ENCODE peak calls at places on chromosomes 13 and 19, in five cellular contexts. T is mucosa of descending colon, Q is epithelial cell of esophagus, W is testis, C is right lobe of liver. N is an unnamed sample.
A peak's percentile ranks its signal among the peaks of the same experiment; 100 is the strongest.

GRCh38 chr13:111472559-111473460 is 152.4 kb downstream of the TEX29 start:
- DNase-seq in W (peak; percentile 6), T (no peak), C (no peak), Q (no peak), N (no peak)

GRCh38 chr19:12042893-12043292 is 7.4 kb upstream of the ZNF433 start:
- DNase-seq in W (no peak), Q (no peak), T (no peak), C (no peak), N (no peak)

GRCh38 chr13:27644302-27644701 is 22.6 kb downstream of the POLR1D start:
- DNase-seq in C (no peak), T (no peak), W (no peak), Q (peak; percentile 77), N (peak; percentile 85)

GRCh38 chr19:695350-695949 is at the start of gene PRSS57:
- DNase-seq in C (no peak), T (no peak), W (no peak), Q (no peak), N (no peak)

GRCh38 chr13:74687452-74688180 is 553.4 kb upstream of the KLF12 start:
- DNase-seq in Q (no peak), T (no peak), W (no peak), C (no peak), N (no peak)

GRCh38 chr19:52007805-52008557 is at the start of gene ZNF615:
- DNase-seq in C (peak; percentile 93), W (peak; percentile 96), Q (peak; percentile 87), T (peak; percentile 92), N (peak; percentile 57)

GRCh38 chr19:12156254-12157058 is at the start of gene ZNF625:
- DNase-seq in T (peak; percentile 87), Q (peak; percentile 88), C (peak; percentile 90), W (peak; percentile 95), N (peak; percentile 77)

GRCh38 chr13:114282143-114282685 is 813 bp downstream of the UPF3A start:
- DNase-seq in W (peak; percentile 47), Q (no peak), C (peak; percentile 64), T (peak; percentile 71), N (peak; percentile 60)

GRCh38 chr19:48271531-48272151 is 1.8 kb downstream of the ZNF114 start:
- DNase-seq in T (peak; percentile 59), C (no peak), Q (peak; percentile 58), W (peak; percentile 39), N (no peak)

GRCh38 chr19:40613669-40614594 is 12.8 kb downstream of the LTBP4 start:
- DNase-seq in C (peak; percentile 73), Q (peak; percentile 92), W (peak; percentile 85), T (peak; percentile 91), N (peak; percentile 73)

GRCh38 chr19:5967994-5968430 is 9.9 kb downstream of the RANBP3 start:
- DNase-seq in T (no peak), W (peak; percentile 85), C (no peak), Q (peak; percentile 85), N (peak; percentile 73)

GRCh38 chr13:35947315-35947714 is 183.9 kb downstream of the DCLK1 start:
- DNase-seq in C (no peak), W (no peak), T (no peak), Q (no peak), N (no peak)

GRCh38 chr19:42092350-42092749 is 16.4 kb downstream of the ZNF574 start:
- DNase-seq in W (no peak), Q (peak; percentile 54), C (no peak), T (no peak), N (no peak)

GRCh38 chr19:49691243-49692101 is 556 bp downstream of the CPT1C start:
- DNase-seq in T (no peak), Q (peak; percentile 45), W (peak; percentile 69), C (no peak), N (peak; percentile 11)

GRCh38 chr13:99812611-99813010 is 159.0 kb downstream of the ZIC5 start:
- DNase-seq in T (no peak), Q (peak; percentile 7), C (no peak), W (no peak), N (peak; percentile 3)

GRCh38 chr19:3950871-3951861 is 18.3 kb downstream of the NMRK2 start:
- DNase-seq in C (no peak), T (no peak), Q (no peak), W (peak; percentile 54), N (no peak)

GRCh38 chr19:632228-633067 is 889 bp downstream of the POLRMT start:
- DNase-seq in T (peak; percentile 78), C (no peak), W (peak; percentile 53), Q (peak; percentile 62), N (peak; percentile 24)

GRCh38 chr19:47381653-47382279 is 32.7 kb downstream of the DHX34 start:
- DNase-seq in T (peak; percentile 71), Q (no peak), C (peak; percentile 75), W (no peak), N (no peak)

GRCh38 chr19:34230833-34231232 is 23.5 kb upstream of the GARRE1 start:
- DNase-seq in C (no peak), Q (no peak), W (no peak), T (no peak), N (no peak)

GRCh38 chr19:35513975-35514809 is 743 bp upstream of the DMKN start:
- DNase-seq in T (no peak), C (no peak), Q (peak; percentile 48), W (no peak), N (peak; percentile 19)

GRCh38 chr19:37953125-37953524 is 46.1 kb downstream of the SIPA1L3 start:
- DNase-seq in Q (no peak), C (no peak), W (no peak), T (no peak), N (no peak)

DNA sequence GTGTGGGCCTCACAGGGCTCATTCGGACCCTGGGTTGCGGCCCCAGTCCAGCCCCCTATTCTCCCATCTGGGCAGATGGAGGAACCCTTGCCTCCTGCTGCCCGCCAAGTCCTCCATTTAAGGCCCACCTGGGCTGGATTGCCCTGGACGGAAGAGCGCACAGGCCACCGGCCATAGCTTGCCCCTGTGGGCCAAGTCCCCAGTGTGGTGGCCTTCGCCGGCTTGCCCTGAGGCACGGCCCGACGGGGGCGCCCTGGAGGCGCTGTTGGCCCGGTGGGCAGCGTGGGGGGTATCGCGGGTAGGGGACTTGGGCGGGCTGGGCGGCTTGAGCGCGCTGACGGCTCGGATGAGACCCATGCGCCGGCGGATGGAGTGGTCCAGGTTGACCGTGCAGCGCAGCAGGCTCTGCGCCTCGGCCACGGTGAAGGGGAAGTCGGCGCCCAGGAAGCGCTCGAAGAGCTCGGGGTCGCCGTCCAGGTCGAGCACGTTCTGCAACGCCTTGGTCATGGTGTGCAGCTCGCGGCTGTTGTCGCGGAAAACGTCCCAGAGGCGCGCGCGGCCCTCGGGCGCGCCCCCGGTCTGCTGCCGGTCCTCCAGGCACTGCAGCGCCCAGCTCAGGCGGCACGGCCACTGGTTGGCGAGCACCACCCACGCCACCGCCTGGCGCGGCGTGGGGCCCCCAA is 8.8 kb downstream of the NKPD1 start:
- DNase-seq in C (no peak), Q (no peak), T (no peak), W (no peak), N (no peak)
- H3K4me3 ChIP-seq in C (no peak overlapping the region), Q (no peak overlapping the region), T (no peak overlapping the region), W (peak overlapping the region; percentile 42), N (no peak overlapping the region)

DNA sequence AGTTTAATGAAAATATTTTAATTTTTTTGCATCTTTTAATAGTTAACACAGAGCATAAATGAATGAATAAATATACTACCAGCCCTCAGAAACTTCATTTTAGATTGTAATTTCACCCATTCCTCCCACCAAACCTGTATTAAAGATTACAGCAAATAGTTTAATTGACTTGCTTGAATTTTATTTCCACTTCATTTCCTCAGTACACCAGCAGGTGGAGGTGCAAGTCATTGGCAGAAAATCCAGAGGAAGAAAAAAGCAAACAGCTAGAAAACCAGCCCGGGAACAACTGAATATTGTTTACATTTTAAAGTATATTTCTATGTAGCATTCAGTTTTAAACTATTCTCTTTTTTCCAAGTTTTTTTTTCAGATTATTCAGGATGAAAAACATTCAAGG is 177.8 kb downstream of the OLFM4 start:
- DNase-seq in T (no peak), Q (peak; percentile 8), C (no peak), W (no peak), N (peak; percentile 8)
- TF ChIP-seq CTCF in T (no peak), Q (peak; percentile 43), C (peak; percentile 29), W (peak; percentile 50), N (peak; percentile 16)

GRCh38 chr13:107886118-107886517 is 329.2 kb downstream of the LIG4 start:
- DNase-seq in C (no peak), W (no peak), Q (no peak), T (no peak), N (no peak)

GRCh38 chr13:107884564-107884963 is 330.8 kb downstream of the LIG4 start:
- DNase-seq in T (no peak), C (no peak), W (no peak), Q (no peak), N (no peak)

GRCh38 chr13:107882708-107883560 is 332.4 kb downstream of the LIG4 start:
- DNase-seq in W (no peak), T (no peak), C (no peak), Q (no peak), N (no peak)

GRCh38 chr13:107881362-107881761 is 334.0 kb downstream of the LIG4 start:
- DNase-seq in Q (no peak), T (no peak), C (no peak), W (no peak), N (peak; percentile 21)

DNA sequence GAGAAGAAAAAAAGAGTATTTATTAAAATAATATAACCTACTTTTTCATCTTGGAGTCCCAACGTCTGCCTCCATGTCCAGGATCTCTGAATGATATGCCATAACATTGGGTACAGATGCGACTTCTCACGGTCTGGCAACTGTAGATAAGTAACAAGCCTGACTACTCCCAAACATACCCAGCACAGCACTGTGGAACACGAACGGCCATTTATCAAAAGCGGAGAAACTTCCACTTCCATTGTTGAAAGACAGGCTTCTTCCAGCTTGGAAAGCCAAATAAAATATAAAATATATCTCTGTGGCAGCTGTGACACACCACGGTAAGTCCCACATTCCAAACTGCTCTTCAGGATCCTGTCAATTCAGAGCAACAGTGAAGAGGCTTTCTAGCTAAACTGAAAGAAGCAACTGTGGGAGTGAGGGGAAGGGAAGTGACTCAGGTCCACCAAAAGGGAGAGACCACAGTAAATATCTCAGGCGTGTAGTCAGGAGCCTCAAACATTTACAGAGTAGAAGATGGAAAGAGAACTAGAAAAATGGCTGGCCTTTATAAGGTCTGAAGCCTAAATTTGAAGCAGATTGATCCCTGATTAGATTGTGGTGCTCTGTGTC is 331.7 kb downstream of the LIG4 start:
- DNase-seq in T (no peak), Q (no peak), W (no peak), C (no peak), N (no peak)
- H3K4me3 ChIP-seq in T (no peak overlapping the region), Q (no peak overlapping the region), W (no peak overlapping the region), C (no peak overlapping the region), N (no peak overlapping the region)

GRCh38 chr13:51800456-51800855 is 3.5 kb downstream of the DHRS12 start:
- DNase-seq in C (peak; percentile 92), T (no peak), Q (no peak), W (no peak), N (no peak)
- TF ChIP-seq CTCF in C (no peak), T (no peak), Q (no peak), W (no peak), N (no peak)

GRCh38 chr19:2164020-2164988 is 571 bp downstream of the DOT1L start:
- DNase-seq in W (no peak), T (peak; percentile 81), C (peak; percentile 75), Q (peak; percentile 29), N (no peak)
- H3K4me3 ChIP-seq in W (peak overlapping the region; percentile 93), T (peak overlapping the region; percentile 94), C (peak overlapping the region; percentile 89), Q (peak overlapping the region; percentile 57), N (peak overlapping the region; percentile 97)